ENCODE peak calls at places on chromosomes 12 and 14, in eight cellular contexts. T is uterus, A is left colon, Y is GM12865, M is NCI-H1694, D is lung microvascular endothelial cell, O is PC-9, B is RCC 7860. V is an unnamed sample.

GRCh38 chr14:70803321-70804110 is 5.8 kb downstream of the MAP3K9 start:
- DNase-seq in T (no peak), A (no peak), Y (peak; percentile 82), M (no peak), D (no peak), O (no peak), B (no peak), V (no peak)

GRCh38 chr14:63933110-63933509 is 80.3 kb downstream of the SYNE2 start:
- DNase-seq in T (no peak), A (no peak), Y (peak; percentile 51), M (no peak), D (no peak), O (no peak), B (no peak), V (no peak)

GRCh38 chr12:68375701-68376469 is 43.7 kb upstream of the MDM1 start:
- DNase-seq in T (no peak), A (no peak), Y (no peak), M (peak; percentile 45), D (no peak), O (no peak), B (no peak), V (no peak)

GRCh38 chr14:89432226-89432625 is 15.2 kb upstream of the FOXN3 start:
- DNase-seq in T (no peak), A (no peak), Y (no peak), M (no peak), D (no peak), O (no peak), B (no peak), V (no peak)

GRCh38 chr12:38906482-38907170 is 1.2 kb upstream of the CPNE8 start:
- DNase-seq in T (peak; percentile 86), A (peak; percentile 85), Y (peak; percentile 88), M (peak; percentile 2), D (peak; percentile 90), O (peak; percentile 67), B (peak; percentile 82), V (peak; percentile 38)

GRCh38 chr12:61357496-61357895 is 902.7 kb upstream of the USP15 start:
- DNase-seq in T (no peak), A (no peak), Y (no peak), M (no peak), D (no peak), O (no peak), B (no peak), V (no peak)

GRCh38 chr12:58916153-58916709 is 4.1 kb downstream of the LRIG3 start:
- DNase-seq in T (no peak), A (no peak), Y (no peak), M (no peak), D (no peak), O (no peak), B (no peak), V (no peak)

GRCh38 chr12:22453511-22453910 is 90.8 kb downstream of the C2CD5 start:
- DNase-seq in T (no peak), A (no peak), Y (no peak), M (no peak), D (no peak), O (no peak), B (no peak), V (no peak)

GRCh38 chr14:51370758-51371386 is 130.8 kb downstream of the TMX1 start:
- DNase-seq in T (no peak), A (no peak), Y (no peak), M (no peak), D (no peak), O (no peak), B (no peak), V (no peak)

GRCh38 chr12:111691262-111691661 is 5.4 kb downstream of the ACAD10 start:
- DNase-seq in T (no peak), A (no peak), Y (no peak), M (no peak), D (no peak), O (no peak), B (no peak), V (no peak)

GRCh38 chr14:77219591-77219990 is 38.0 kb downstream of the TMEM63C start:
- DNase-seq in T (no peak), A (no peak), Y (no peak), M (no peak), D (no peak), O (no peak), B (no peak), V (no peak)

GRCh38 chr14:50394713-50395112 is 2.0 kb downstream of the CDKL1 start:
- DNase-seq in T (no peak), A (no peak), Y (no peak), M (no peak), D (no peak), O (no peak), B (no peak), V (no peak)

GRCh38 chr12:6982532-6982931 is 11.8 kb downstream of the EMG1 start:
- DNase-seq in T (no peak), A (no peak), Y (no peak), M (no peak), D (no peak), O (no peak), B (no peak), V (no peak)

GRCh38 chr14:61003571-61003970 is 22.5 kb downstream of the SLC38A6 start:
- DNase-seq in T (no peak), A (no peak), Y (no peak), M (no peak), D (no peak), O (no peak), B (no peak), V (no peak)

GRCh38 chr12:53726946-53727309 is 324 bp downstream of the CALCOCO1 start:
- DNase-seq in T (no peak), A (no peak), Y (no peak), M (no peak), D (peak; percentile 43), O (no peak), B (no peak), V (no peak)

V was measured in T-helper 17 cell.